ENCODE peak calls at places on chromosomes 16 and 17, in six cellular contexts. T is astrocyte of the spinal cord; G is fibroblast of the conjunctiva; M is activated CD4-positive, alpha-beta T cell treated with anti-CD3 and anti-CD28 coated beads for 1 hour; R is psoas muscle; U is pons. N is an unnamed sample.

GRCh38 chr16:67311607-67312449 is 14.7 kb downstream of the KCTD19 start:
- DNase-seq in T (peak), G (peak), M (no peak), R (no peak), U (no peak), N (peak)

GRCh38 chr17:65434878-65435277 is 126.6 kb downstream of the AXIN2 start:
- DNase-seq in T (no peak), G (no peak), M (no peak), R (no peak), U (no peak), N (no peak)

GRCh38 chr17:41835800-41836549 is at the start of gene NT5C3B:
- DNase-seq in T (peak), G (no peak), M (peak), R (peak), U (peak), N (peak)

GRCh38 chr17:78962345-78962983 is 17.3 kb downstream of the LGALS3BP start:
- DNase-seq in T (no peak), G (no peak), M (no peak), R (no peak), U (no peak), N (no peak)

GRCh38 chr17:64694207-64694606 is 32.1 kb upstream of the SMURF2 start:
- DNase-seq in T (peak), G (no peak), M (no peak), R (peak), U (peak), N (peak)

GRCh38 chr17:44995602-44996001 is 27.5 kb upstream of the C1QL1 start:
- DNase-seq in T (no peak), G (no peak), M (no peak), R (no peak), U (no peak), N (no peak)

GRCh38 chr16:66042341-66042740 is 324.1 kb upstream of the CDH5 start:
- DNase-seq in T (no peak), G (no peak), M (no peak), R (no peak), U (no peak), N (no peak)

GRCh38 chr16:52547001-52547833 is at the start of gene TOX3:
- DNase-seq in T (no peak), G (no peak), M (no peak), R (no peak), U (no peak), N (no peak)

GRCh38 chr17:4544135-4544651 is 11.0 kb downstream of the MYBBP1A start:
- DNase-seq in T (no peak), G (no peak), M (no peak), R (no peak), U (no peak), N (no peak)

GRCh38 chr17:73976147-73976546 is 227.3 kb upstream of the RPL38 start:
- DNase-seq in T (no peak), G (no peak), M (no peak), R (no peak), U (no peak), N (no peak)

GRCh38 chr17:10069301-10069700 is 129.1 kb downstream of the GAS7 start:
- DNase-seq in T (no peak), G (no peak), M (no peak), R (peak), U (no peak), N (no peak)

GRCh38 chr16:86396918-86397317 is 113.4 kb upstream of the FOXF1 start:
- DNase-seq in T (peak), G (no peak), M (no peak), R (no peak), U (no peak), N (peak)

GRCh38 chr17:28385037-28385797 is 13.7 kb downstream of the SARM1 start:
- DNase-seq in T (no peak), G (no peak), M (no peak), R (peak), U (no peak), N (no peak)